ENCODE peak calls at places on chromosome 14, in six cellular contexts. V is thyroid gland, G is colonic mucosa, H is WERI-Rb-1, C is brain microvascular endothelial cell, S is hepatocyte. T is an unnamed sample.

GRCh38 chr14:90675399-90675798 is 140.8 kb downstream of the TTC7B start:
- DNase-seq in V (no peak), G (no peak), H (no peak), C (peak; percentile 25), S (no peak), T (no peak)

GRCh38 chr14:59009967-59010366 is 178.5 kb upstream of the DAAM1 start:
- DNase-seq in V (no peak), G (no peak), H (no peak), C (no peak), S (no peak), T (no peak)

GRCh38 chr14:52328286-52328685 is 14.2 kb downstream of the PTGER2 start:
- DNase-seq in V (no peak), G (no peak), H (no peak), C (no peak), S (no peak), T (no peak)

GRCh38 chr14:93994919-93995682 is 2.0 kb upstream of the CCDC197 start:
- DNase-seq in V (peak; percentile 10), G (no peak), H (no peak), C (peak; percentile 19), S (no peak), T (peak; percentile 83)

GRCh38 chr14:75476274-75476995 is 45.8 kb upstream of the BATF start:
- DNase-seq in V (no peak), G (no peak), H (peak; percentile 51), C (no peak), S (peak; percentile 68), T (peak; percentile 59)

GRCh38 chr14:99186956-99187690 is 84.9 kb downstream of the BCL11B start:
- DNase-seq in V (no peak), G (no peak), H (no peak), C (no peak), S (no peak), T (no peak)

GRCh38 chr14:77372304-77372841 is 4.5 kb downstream of the TMED8 start:
- DNase-seq in V (peak; percentile 5), G (no peak), H (no peak), C (peak; percentile 20), S (no peak), T (no peak)

GRCh38 chr14:99758121-99758871 is 34.9 kb upstream of the EML1 start:
- DNase-seq in V (no peak), G (no peak), H (no peak), C (peak; percentile 84), S (peak; percentile 44), T (peak; percentile 88)

GRCh38 chr14:56590535-56590951 is 10.9 kb downstream of the TMEM260 start:
- DNase-seq in V (no peak), G (no peak), H (peak; percentile 88), C (no peak), S (no peak), T (peak; percentile 50)

GRCh38 chr14:54785111-54785777 is 117.4 kb downstream of the GCH1 start:
- DNase-seq in V (no peak), G (no peak), H (no peak), C (no peak), S (no peak), T (no peak)
- H3K4me3 ChIP-seq in V (no peak overlapping the region), G (no peak overlapping the region), H (no peak overlapping the region), C (no peak overlapping the region), S (no peak overlapping the region), T (no peak overlapping the region)

DNA sequence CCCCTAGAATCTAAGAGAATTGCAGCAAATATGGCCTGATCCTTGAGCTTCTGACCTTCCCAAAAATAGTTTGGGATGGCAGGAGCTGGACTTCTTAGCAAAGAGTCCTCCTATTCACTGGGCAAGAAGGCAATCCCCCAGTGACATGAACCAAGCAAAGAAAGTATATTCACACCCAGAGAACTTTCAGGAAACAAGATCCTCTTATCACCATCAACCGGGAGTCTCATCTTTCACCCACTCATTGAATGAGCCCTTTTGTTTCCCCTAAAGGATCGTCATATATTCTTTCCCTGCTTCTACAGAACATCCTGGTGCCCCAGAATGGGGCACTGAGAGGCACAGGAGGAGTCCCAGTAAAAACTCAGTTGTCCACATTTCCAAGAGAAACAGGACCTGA is 19.7 kb downstream of the SPTB start:
- DNase-seq in V (no peak), G (no peak), H (no peak), C (no peak), S (no peak), T (no peak)
- H3K27me3 ChIP-seq in V (no peaks in the 10 kb centered on the region), G (no peaks in the 10 kb centered on the region), H (no peaks in the 10 kb centered on the region), C (peaks cover 5% of the 10 kb centered on the region), S (no peaks in the 10 kb centered on the region), T (no peaks in the 10 kb centered on the region)

DNA sequence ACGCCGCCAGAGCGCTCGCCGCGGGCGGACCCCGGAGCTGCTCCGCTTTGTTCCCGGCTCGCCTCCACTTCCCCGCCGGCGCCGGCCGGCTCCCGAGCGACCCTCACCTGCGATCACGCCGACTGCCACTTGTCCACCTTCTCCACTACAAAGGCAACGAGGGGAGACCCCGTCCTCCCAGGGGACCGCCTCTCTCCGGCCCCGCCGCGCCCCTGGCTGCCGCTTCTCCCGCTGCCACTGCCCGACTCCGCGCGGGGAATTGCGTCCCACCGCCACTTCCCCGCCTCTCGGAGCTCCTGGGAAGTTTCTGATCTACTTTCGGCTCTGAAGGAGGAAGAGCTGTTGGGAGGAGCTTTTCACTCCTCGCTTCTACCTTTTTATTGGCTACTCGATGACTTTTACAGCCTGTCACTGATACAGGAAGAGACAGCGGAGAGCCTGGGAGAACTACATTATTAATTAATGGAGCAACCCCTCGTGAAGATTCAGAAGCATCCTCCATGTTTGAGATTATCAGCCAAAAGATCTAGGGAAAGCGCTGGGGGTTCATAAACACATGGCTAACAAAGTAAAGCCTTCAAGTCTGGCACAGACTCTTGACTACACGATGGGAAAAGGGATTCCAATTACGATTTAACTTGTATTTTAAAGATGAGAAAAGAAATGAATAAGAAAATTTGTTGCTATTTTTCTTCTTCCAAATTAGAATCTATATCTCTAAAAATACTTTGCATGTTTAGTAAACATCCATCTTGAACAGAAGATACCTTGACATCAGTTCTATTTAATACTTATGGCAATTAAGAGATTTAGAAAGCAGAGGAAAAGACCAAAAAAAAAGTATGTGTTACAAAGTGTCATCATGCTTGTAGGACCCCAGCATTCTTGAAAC is at the start of gene BAZ1A:
- DNase-seq in V (peak; percentile 74), G (peak; percentile 81), H (peak; percentile 77), C (peak; percentile 86), S (peak; percentile 84), T (peak; percentile 83)
- H3K4me3 ChIP-seq in V (peak within 1 kb of the TSS; percentile 96), G (peak within 1 kb of the TSS; percentile 79), H (peak within 1 kb of the TSS; percentile 93), C (peak within 1 kb of the TSS; percentile 83), S (peak within 1 kb of the TSS; percentile 92), T (peak within 1 kb of the TSS; percentile 78)

GRCh38 chr14:53953002-53953827 is 3.4 kb downstream of the BMP4 start:
- DNase-seq in V (peak; percentile 90), G (peak; percentile 88), H (no peak), C (peak; percentile 49), S (peak; percentile 95), T (peak; percentile 95)

GRCh38 chr14:53952533-53952932 is 4.1 kb downstream of the BMP4 start:
- DNase-seq in V (no peak), G (peak; percentile 21), H (no peak), C (no peak), S (peak; percentile 26), T (peak; percentile 58)

GRCh38 chr14:53953828-53954550 is 2.6 kb downstream of the BMP4 start:
- DNase-seq in V (peak; percentile 55), G (peak; percentile 40), H (no peak), C (peak; percentile 10), S (peak; percentile 74), T (peak; percentile 73)

GRCh38 chr14:53950031-53950793 is 6.4 kb downstream of the BMP4 start:
- DNase-seq in V (no peak), G (no peak), H (no peak), C (no peak), S (no peak), T (no peak)

DNA sequence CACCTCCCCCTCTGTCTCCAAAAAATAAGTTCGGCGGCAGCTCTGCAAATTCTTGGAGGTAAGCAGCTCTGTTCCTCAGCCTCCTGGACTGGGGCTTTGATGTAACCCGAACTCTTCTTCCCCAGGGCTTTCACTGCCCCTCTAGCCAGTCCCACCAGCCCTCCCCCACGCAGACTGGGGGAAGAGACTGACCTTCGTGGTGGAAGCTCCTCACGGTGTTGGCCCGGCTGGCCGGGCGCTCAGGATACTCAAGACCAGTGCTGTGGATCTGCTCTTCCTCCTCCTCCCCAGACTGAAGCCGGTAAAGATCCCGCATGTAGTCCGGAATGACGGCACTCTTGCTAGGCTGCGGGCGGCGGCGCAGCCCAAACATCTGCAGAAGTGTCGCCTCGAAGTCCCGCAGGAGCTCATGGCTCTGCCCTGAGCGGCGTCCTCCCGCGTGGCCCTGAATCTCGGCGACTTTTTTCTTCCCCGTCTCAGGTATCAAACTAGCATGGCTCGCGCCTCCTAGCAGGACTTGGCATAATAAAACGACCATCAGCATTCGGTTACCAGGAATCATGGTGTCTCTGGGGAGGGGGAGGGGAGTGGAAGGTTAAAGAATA is 4.9 kb downstream of the BMP4 start:
- DNase-seq in V (peak; percentile 22), G (no peak), H (no peak), C (no peak), S (peak; percentile 28), T (peak; percentile 71)
- H3K27me3 ChIP-seq in V (no peaks in the 10 kb centered on the region), G (peaks cover 2% of the 10 kb centered on the region), H (peaks cover 82% of the 10 kb centered on the region), C (peaks cover 29% of the 10 kb centered on the region), S (no peaks in the 10 kb centered on the region), T (peaks cover 67% of the 10 kb centered on the region)

GRCh38 chr14:103207038-103207403 is 83.8 kb downstream of the TNFAIP2 start:
- DNase-seq in V (peak; percentile 87), G (peak; percentile 71), H (no peak), C (no peak), S (peak; percentile 94), T (peak; percentile 89)
- H3K4me3 ChIP-seq in V (no peak overlapping the region), G (peak overlapping the region; percentile 31), H (no peak overlapping the region), C (peak overlapping the region; percentile 20), S (peak overlapping the region; percentile 65), T (peak overlapping the region; percentile 82)

GRCh38 chr14:101064121-101064661 is 160.7 kb upstream of the RTL1 start:
- DNase-seq in V (no peak), G (no peak), H (no peak), C (no peak), S (no peak), T (no peak)

GRCh38 chr14:101062611-101063010 is 159.1 kb upstream of the RTL1 start:
- DNase-seq in V (no peak), G (no peak), H (no peak), C (no peak), S (no peak), T (no peak)

GRCh38 chr14:101062065-101062450 is 158.5 kb upstream of the RTL1 start:
- DNase-seq in V (no peak), G (no peak), H (no peak), C (no peak), S (no peak), T (no peak)

GRCh38 chr14:101061411-101062064 is 158.0 kb upstream of the RTL1 start:
- DNase-seq in V (no peak), G (no peak), H (no peak), C (no peak), S (no peak), T (no peak)

GRCh38 chr14:101063121-101063520 is 159.6 kb upstream of the RTL1 start:
- DNase-seq in V (no peak), G (no peak), H (no peak), C (no peak), S (no peak), T (no peak)
- H3K27me3 ChIP-seq in V (no peaks in the 10 kb centered on the region), G (no peaks in the 10 kb centered on the region), H (peaks cover 88% of the 10 kb centered on the region), C (no peaks in the 10 kb centered on the region), S (no peaks in the 10 kb centered on the region), T (no peaks in the 10 kb centered on the region)